ENCODE peak calls at places on chromosome 4, in ten cellular contexts. C, N, D, K, T, U, Z, S, Y and G are unnamed samples.

GRCh38 chr4:1398686-1399507 is 7.3 kb downstream of the NKX1-1 start:
- DNase-seq in C (no peak), N (no peak), D (no peak), K (no peak), T (peak; percentile 6), U (no peak), Z (peak; percentile 25), S (no peak), Y (no peak), G (no peak)

GRCh38 chr4:106914223-106914622 is 121.9 kb downstream of the DKK2 start:
- DNase-seq in C (no peak), N (no peak), D (no peak), K (no peak), T (no peak), U (no peak), Z (no peak), S (no peak), Y (no peak), G (no peak)

GRCh38 chr4:74230902-74231499 is 73.1 kb downstream of the MTHFD2L start:
- DNase-seq in C (no peak), N (peak; percentile 27), D (no peak), K (peak; percentile 56), T (peak; percentile 31), U (no peak), Z (no peak), S (peak; percentile 9), Y (peak; percentile 52), G (no peak)

GRCh38 chr4:183352546-183352945 is 30.3 kb upstream of the CLDN24 start:
- DNase-seq in C (no peak), N (no peak), D (no peak), K (no peak), T (no peak), U (no peak), Z (no peak), S (no peak), Y (peak; percentile 7), G (no peak)

GRCh38 chr4:82394896-82395295 is 21.1 kb upstream of the HNRNPD start:
- DNase-seq in C (no peak), N (no peak), D (no peak), K (no peak), T (no peak), U (no peak), Z (no peak), S (no peak), Y (no peak), G (no peak)

GRCh38 chr4:149441338-149441737 is 374.3 kb downstream of the IQCM start:
- DNase-seq in C (no peak), N (no peak), D (no peak), K (peak; percentile 16), T (no peak), U (no peak), Z (no peak), S (no peak), Y (no peak), G (no peak)

GRCh38 chr4:13860126-13860525 is 232.6 kb upstream of the BOD1L1 start:
- DNase-seq in C (no peak), N (peak; percentile 5), D (peak; percentile 27), K (no peak), T (no peak), U (no peak), Z (no peak), S (no peak), Y (no peak), G (no peak)

GRCh38 chr4:153759407-153760226 is at the start of gene RNF175:
- DNase-seq in C (no peak), N (no peak), D (no peak), K (no peak), T (no peak), U (no peak), Z (peak; percentile 88), S (no peak), Y (no peak), G (no peak)

GRCh38 chr4:8776366-8776765 is 95.3 kb downstream of the HMX1 start:
- DNase-seq in C (no peak), N (no peak), D (no peak), K (no peak), T (no peak), U (no peak), Z (no peak), S (no peak), Y (no peak), G (no peak)

GRCh38 chr4:38930696-38931095 is 63.1 kb downstream of the FAM114A1 start:
- DNase-seq in C (no peak), N (no peak), D (no peak), K (no peak), T (no peak), U (no peak), Z (no peak), S (no peak), Y (no peak), G (no peak)

GRCh38 chr4:38928886-38929285 is 61.3 kb downstream of the FAM114A1 start:
- DNase-seq in C (no peak), N (no peak), D (no peak), K (no peak), T (no peak), U (no peak), Z (no peak), S (no peak), Y (no peak), G (no peak)

GRCh38 chr4:38931125-38931524 is 63.5 kb downstream of the FAM114A1 start:
- DNase-seq in C (no peak), N (no peak), D (no peak), K (no peak), T (no peak), U (no peak), Z (no peak), S (no peak), Y (no peak), G (no peak)

GRCh38 chr4:38926917-38927316 is 59.3 kb downstream of the FAM114A1 start:
- DNase-seq in C (no peak), N (no peak), D (no peak), K (no peak), T (no peak), U (no peak), Z (peak; percentile 27), S (no peak), Y (no peak), G (no peak)

GRCh38 chr4:38930199-38930598 is 62.6 kb downstream of the FAM114A1 start:
- DNase-seq in C (no peak), N (no peak), D (no peak), K (no peak), T (no peak), U (peak; percentile 32), Z (no peak), S (no peak), Y (no peak), G (no peak)
- TF ChIP-seq POLR2A in C (no peak), N (no peak), D (no peak), K (no peak), T (no peak), U (no peak), Z (no peak), S (no peak), Y (no peak), G (no peak)

GRCh38 chr4:26320453-26321325 is at the start of gene RBPJ:
- DNase-seq in C (peak; percentile 90), N (peak; percentile 97), D (peak; percentile 95), K (peak; percentile 99), T (peak; percentile 95), U (peak; percentile 58), Z (peak; percentile 96), S (peak; percentile 65), Y (peak; percentile 88), G (peak; percentile 69)

GRCh38 chr4:26320159-26320452 is 708 bp upstream of the RBPJ start:
- DNase-seq in C (no peak), N (no peak), D (no peak), K (peak; percentile 28), T (no peak), U (peak; percentile 38), Z (no peak), S (no peak), Y (no peak), G (no peak)

GRCh38 chr4:26317766-26318165 is 3.0 kb upstream of the RBPJ start:
- DNase-seq in C (no peak), N (no peak), D (no peak), K (no peak), T (no peak), U (no peak), Z (no peak), S (no peak), Y (no peak), G (no peak)

GRCh38 chr4:26321326-26322276 is 787 bp downstream of the RBPJ start:
- DNase-seq in C (peak; percentile 10), N (peak; percentile 70), D (peak; percentile 50), K (peak; percentile 41), T (no peak), U (no peak), Z (peak; percentile 85), S (peak; percentile 5), Y (no peak), G (no peak)

GRCh38 chr4:26319467-26320158 is 1.2 kb upstream of the RBPJ start:
- DNase-seq in C (peak; percentile 99), N (peak; percentile 100), D (peak; percentile 100), K (peak; percentile 100), T (peak; percentile 98), U (peak; percentile 81), Z (peak; percentile 97), S (peak; percentile 85), Y (peak; percentile 99), G (peak; percentile 81)
- TF ChIP-seq POLR2A in C (peak; percentile 53), N (peak; percentile 44), D (no peak), K (peak; percentile 37), T (no peak), U (peak; percentile 17), Z (no peak), S (no peak), Y (no peak), G (no peak)

GRCh38 chr4:48904541-48905142 is 1.9 kb downstream of the OCIAD2 start:
- DNase-seq in C (no peak), N (no peak), D (no peak), K (peak; percentile 29), T (no peak), U (no peak), Z (no peak), S (no peak), Y (no peak), G (no peak)

GRCh38 chr4:48908687-48909086 is 2.1 kb upstream of the OCIAD2 start:
- DNase-seq in C (no peak), N (no peak), D (no peak), K (no peak), T (no peak), U (no peak), Z (no peak), S (no peak), Y (no peak), G (no peak)

GRCh38 chr4:48905363-48906015 is 1.1 kb downstream of the OCIAD2 start:
- DNase-seq in C (no peak), N (peak; percentile 8), D (no peak), K (peak; percentile 61), T (no peak), U (no peak), Z (no peak), S (peak; percentile 54), Y (peak; percentile 31), G (no peak)

GRCh38 chr4:48907706-48908477 is 1.3 kb upstream of the OCIAD2 start:
- DNase-seq in C (no peak), N (no peak), D (no peak), K (no peak), T (no peak), U (no peak), Z (no peak), S (no peak), Y (no peak), G (no peak)

GRCh38 chr4:48906283-48907173 is at the start of gene OCIAD2:
- DNase-seq in C (peak; percentile 81), N (peak; percentile 73), D (peak; percentile 86), K (no peak), T (peak; percentile 65), U (peak; percentile 71), Z (peak; percentile 90), S (peak; percentile 64), Y (peak; percentile 84), G (peak; percentile 35)
- TF ChIP-seq POLR2A in C (peak; percentile 50), N (no peak), D (no peak), K (no peak), T (no peak), U (peak; percentile 51), Z (no peak), S (peak; percentile 37), Y (no peak), G (peak; percentile 50)

GRCh38 chr4:173371292-173372192 is 788 bp downstream of the SAP30 start:
- DNase-seq in C (peak; percentile 71), N (peak; percentile 79), D (peak; percentile 77), K (peak; percentile 69), T (peak; percentile 81), U (peak; percentile 25), Z (peak; percentile 91), S (peak; percentile 43), Y (peak; percentile 73), G (peak; percentile 8)
- TF ChIP-seq POLR2A in C (peak; percentile 36), N (no peak), D (no peak), K (no peak), T (no peak), U (no peak), Z (no peak), S (no peak), Y (no peak), G (no peak)